ENCODE peak calls at places on chromosomes 6 and 20, in six cellular contexts. O is tibial nerve, P is IMR-90, G is cardiac muscle cell, W is uterus, H is right atrium auricular region. A is an unnamed sample. For H3K4me1, the result is how much of the 10 kb centered on the place peaks cover.

GRCh38 chr6:110875548-110876169 is 1.1 kb downstream of the AMD1 start:
- DNase-seq in O (no peak), P (no peak), G (peak), W (peak), H (peak), A (peak)

GRCh38 chr6:215335-216034 is 76.8 kb upstream of the DUSP22 start:
- DNase-seq in O (no peak), P (peak), G (no peak), W (no peak), H (no peak), A (no peak)

GRCh38 chr20:17822039-17822438 is 122.3 kb downstream of the BANF2 start:
- DNase-seq in O (no peak), P (peak), G (no peak), W (peak), H (no peak), A (no peak)

GRCh38 chr6:63819831-63820230 is 184.2 kb downstream of the PHF3 start:
- DNase-seq in O (no peak), P (peak), G (no peak), W (no peak), H (no peak), A (no peak)

GRCh38 chr20:7123457-7123856 is 356.0 kb downstream of the BMP2 start:
- DNase-seq in O (no peak), P (no peak), G (no peak), W (no peak), H (no peak), A (no peak)

GRCh38 chr20:21571841-21572690 is 58.2 kb upstream of the NKX2-2 start:
- DNase-seq in O (no peak), P (no peak), G (peak), W (no peak), H (no peak), A (peak)

GRCh38 chr20:25987073-25987927 is 290.6 kb upstream of the ZNF337 start:
- DNase-seq in O (no peak), P (peak), G (peak), W (peak), H (no peak), A (no peak)

GRCh38 chr6:7727150-7727950 is 1.5 kb downstream of the BMP6 start:
- DNase-seq in O (no peak), P (no peak), G (peak), W (no peak), H (no peak), A (no peak)

GRCh38 chr6:82959385-82959941 is 106.2 kb downstream of the UBE3D start:
- DNase-seq in O (no peak), P (peak), G (no peak), W (no peak), H (no peak), A (no peak)

GRCh38 chr6:33613794-33614166 is 7.3 kb upstream of the ITPR3 start:
- DNase-seq in O (no peak), P (peak), G (no peak), W (no peak), H (no peak), A (no peak)

GRCh38 chr6:150196942-150197745 is 54.3 kb downstream of the PPP1R14C start:
- DNase-seq in O (no peak), P (no peak), G (no peak), W (no peak), H (no peak), A (no peak)

GRCh38 chr20:17228624-17229061 is 1.8 kb downstream of the PCSK2 start:
- DNase-seq in O (no peak), P (no peak), G (no peak), W (no peak), H (no peak), A (peak)

GRCh38 chr6:74705451-74705850 is 500.4 kb downstream of the COL12A1 start:
- DNase-seq in O (no peak), P (peak), G (no peak), W (no peak), H (no peak), A (no peak)

GRCh38 chr6:1131285-1132079 is 180.4 kb upstream of the FOXQ1 start:
- DNase-seq in O (no peak), P (peak), G (peak), W (no peak), H (no peak), A (no peak)

GRCh38 chr6:3612341-3613041 is 139.0 kb downstream of the PXDC1 start:
- DNase-seq in O (no peak), P (peak), G (no peak), W (peak), H (peak), A (no peak)

GRCh38 chr20:10733122-10733521 is 59.3 kb upstream of the JAG1 start:
- DNase-seq in O (no peak), P (peak), G (no peak), W (no peak), H (no peak), A (no peak)

GRCh38 chr6:28355743-28356665 is 6.3 kb downstream of the ZKSCAN3 start:
- DNase-seq in O (peak), P (peak), G (peak), W (peak), H (peak), A (peak)

GRCh38 chr20:49887251-49887827 is 28.0 kb downstream of the SPATA2 start:
- DNase-seq in O (no peak), P (peak), G (no peak), W (no peak), H (no peak), A (no peak)

GRCh38 chr6:10779076-10779475 is 31.5 kb downstream of the TMEM14B start:
- DNase-seq in O (no peak), P (no peak), G (no peak), W (no peak), H (no peak), A (no peak)

GRCh38 chr20:18360601-18361000 is 72.3 kb downstream of the ZNF133 start:
- DNase-seq in O (no peak), P (no peak), G (no peak), W (no peak), H (no peak), A (no peak)

GRCh38 chr20:37352611-37352980 is 6.7 kb downstream of the SRC start:
- DNase-seq in O (no peak), P (no peak), G (no peak), W (no peak), H (no peak), A (peak)

GRCh38 chr20:51164732-51165530 is 142.0 kb upstream of the KCNG1 start:
- DNase-seq in O (no peak), P (no peak), G (no peak), W (no peak), H (no peak), A (no peak)

GRCh38 chr6:12381587-12381986 is 91.4 kb downstream of the EDN1 start:
- DNase-seq in O (no peak), P (peak), G (no peak), W (no peak), H (no peak), A (no peak)

GRCh38 chr20:347640-348484 is 951 bp downstream of the NRSN2 start:
- DNase-seq in O (peak), P (peak), G (peak), W (peak), H (peak), A (peak)

GRCh38 chr6:157164972-157165371 is 158.3 kb downstream of the TMEM242 start:
- DNase-seq in O (no peak), P (peak), G (no peak), W (no peak), H (no peak), A (no peak)

GRCh38 chr6:111418971-111419693 is 63.9 kb downstream of the REV3L start:
- DNase-seq in O (no peak), P (peak), G (no peak), W (no peak), H (no peak), A (no peak)

GRCh38 chr6:22827760-22828159 is 258.4 kb downstream of the HDGFL1 start:
- DNase-seq in O (no peak), P (peak), G (no peak), W (no peak), H (no peak), A (no peak)

GRCh38 chr6:80872194-80872950 is 765.9 kb downstream of the BCKDHB start:
- DNase-seq in O (peak), P (no peak), G (no peak), W (no peak), H (no peak), A (no peak)

GRCh38 chr6:116073765-116074450 is 13.2 kb upstream of the FRK start:
- DNase-seq in O (no peak), P (peak), G (no peak), W (no peak), H (no peak), A (no peak)

GRCh38 chr6:26457407-26457795 is 354 bp upstream of the BTN2A1 start:
- DNase-seq in O (no peak), P (no peak), G (peak), W (peak), H (no peak), A (peak)

GRCh38 chr20:38932457-38933120 is 6.4 kb downstream of the FAM83D start:
- DNase-seq in O (no peak), P (peak), G (no peak), W (no peak), H (no peak), A (no peak)

GRCh38 chr6:32700391-32701040 is 34.1 kb upstream of the HLA-DQB1 start:
- DNase-seq in O (no peak), P (peak), G (peak), W (peak), H (no peak), A (peak)

GRCh38 chr6:52285174-52286068 is 879 bp upstream of the MCM3 start:
- DNase-seq in O (no peak), P (peak), G (peak), W (no peak), H (no peak), A (no peak)

GRCh38 chr6:52284460-52285173 is at the start of gene MCM3:
- DNase-seq in O (peak), P (peak), G (peak), W (peak), H (peak), A (peak)

GRCh38 chr6:52284131-52284459 is 447 bp downstream of the MCM3 start:
- DNase-seq in O (no peak), P (peak), G (peak), W (peak), H (peak), A (peak)

GRCh38 chr6:52286798-52287432 is 2.4 kb upstream of the MCM3 start:
- DNase-seq in O (peak), P (peak), G (peak), W (peak), H (no peak), A (peak)

GRCh38 chr6:52283111-52283510 is 1.4 kb downstream of the MCM3 start:
- DNase-seq in O (no peak), P (no peak), G (no peak), W (no peak), H (no peak), A (no peak)
- H3K27ac ChIP-seq in O (no peak), P (no peak), G (no peak), W (no peak), H (no peak), A (no peak)

GRCh38 chr6:127392301-127392700 is 48.9 kb upstream of the ECHDC1 start:
- DNase-seq in O (no peak), P (no peak), G (no peak), W (no peak), H (no peak), A (no peak)

GRCh38 chr6:127385668-127386385 is 42.4 kb upstream of the ECHDC1 start:
- DNase-seq in O (no peak), P (peak), G (no peak), W (no peak), H (no peak), A (no peak)

GRCh38 chr6:127389706-127390105 is 46.3 kb upstream of the ECHDC1 start:
- DNase-seq in O (no peak), P (no peak), G (no peak), W (no peak), H (no peak), A (no peak)

GRCh38 chr6:127391019-127391974 is 47.9 kb upstream of the ECHDC1 start:
- DNase-seq in O (no peak), P (no peak), G (no peak), W (no peak), H (no peak), A (no peak)
- H3K4me1 ChIP-seq in O (under half), P (under half), G (under half), W (under half), H (under half), A (under half)

GRCh38 chr6:37807656-37808055 is 11.9 kb upstream of the ZFAND3 start:
- DNase-seq in O (no peak), P (no peak), G (no peak), W (no peak), H (no peak), A (peak)
- TF ChIP-seq CTCF in O (no peak), P (no peak), G (no peak), W (no peak), H (no peak), A (no peak)

DNA sequence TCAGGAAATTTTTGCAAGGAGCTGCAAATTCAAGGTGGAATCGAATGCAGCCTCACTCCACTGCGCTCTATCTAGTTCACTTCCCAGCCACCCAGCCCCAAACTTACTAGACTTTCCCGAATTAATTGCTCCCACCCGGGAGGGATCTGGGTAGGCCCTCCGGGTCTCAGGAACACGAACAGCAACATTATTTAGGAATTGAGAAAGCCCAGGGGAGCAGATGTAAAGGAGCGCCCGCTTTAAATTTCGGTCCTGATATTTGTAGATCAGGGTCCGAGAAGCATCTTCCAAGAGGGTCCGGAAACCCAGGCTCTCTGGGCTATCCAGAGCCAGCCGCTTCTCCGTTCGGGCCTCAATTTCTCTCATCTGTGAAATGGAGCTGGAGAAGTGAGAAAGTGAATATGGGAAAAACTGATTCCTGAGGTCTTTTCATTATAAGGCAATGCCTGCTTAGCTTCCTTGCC is 490 bp upstream of the ID1 start:
- DNase-seq in O (no peak), P (no peak), G (peak), W (no peak), H (no peak), A (no peak)
- H3K27ac ChIP-seq in O (peak), P (peak), G (peak), W (peak), H (peak), A (peak)

DNA sequence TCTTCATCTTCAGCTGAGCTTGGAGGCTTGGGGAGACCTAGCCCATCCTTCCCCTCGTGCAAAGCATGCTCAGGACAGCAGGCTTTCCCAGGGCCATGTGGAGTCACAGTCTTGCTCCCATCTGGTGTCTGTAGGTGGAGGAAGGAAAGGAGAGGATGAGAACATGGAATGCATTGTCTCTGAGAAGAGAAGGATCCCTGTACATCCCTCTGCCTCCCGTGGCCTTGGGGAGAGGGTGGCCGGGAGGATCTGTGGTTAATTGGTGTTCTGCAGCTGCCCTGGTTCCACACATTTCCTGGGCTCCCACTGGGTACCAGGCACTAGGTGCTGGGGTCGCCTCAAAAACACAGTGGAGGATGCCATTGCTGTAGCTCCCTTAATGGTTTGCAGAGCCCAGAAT is 134.5 kb downstream of the PHACTR3 start:
- DNase-seq in O (no peak), P (no peak), G (no peak), W (no peak), H (no peak), A (no peak)
- H3K4me1 ChIP-seq in O (under half), P (under half), G (under half), W (under half), H (under half), A (under half)

DNA sequence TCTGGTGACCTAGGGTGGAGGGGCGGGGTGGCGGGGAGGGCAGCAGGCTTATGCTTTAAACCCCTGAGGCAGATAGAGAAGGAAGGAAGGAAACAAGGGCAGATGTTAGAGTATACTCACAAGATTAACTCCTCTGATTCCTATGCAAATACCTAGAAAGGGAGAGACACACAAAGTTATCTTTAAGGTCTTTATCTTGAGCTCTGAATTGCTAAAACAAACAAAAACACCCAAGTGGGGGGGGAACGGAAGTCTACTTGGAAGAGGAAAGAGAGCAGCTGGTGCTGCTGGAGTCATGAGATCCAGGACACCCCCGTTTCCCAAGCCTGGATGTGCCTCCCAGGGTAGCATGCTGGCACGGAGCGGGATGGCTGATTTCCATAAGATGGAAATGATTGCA is 43.4 kb downstream of the PLAGL1 start:
- DNase-seq in O (no peak), P (peak), G (no peak), W (no peak), H (no peak), A (no peak)
- TF ChIP-seq CTCF in O (no peak), P (no peak), G (no peak), W (no peak), H (no peak), A (no peak)